ENCODE peak calls at places on chromosome 4, in five cellular contexts. H, L, X, R and M are unnamed samples. For H3K4me1, the result is how much of the 10 kb centered on the place peaks cover.

GRCh38 chr4:149108626-149109025 is 666.4 kb upstream of the NR3C2 start:
- DNase-seq in H (no peak), L (no peak), X (no peak), R (no peak), M (no peak)

GRCh38 chr4:5708171-5708828 is at the start of gene EVC2:
- DNase-seq in H (peak), L (peak), X (peak), R (no peak), M (peak)

GRCh38 chr4:44493924-44494323 is 45.3 kb upstream of the KCTD8 start:
- DNase-seq in H (peak), L (no peak), X (no peak), R (no peak), M (no peak)

GRCh38 chr4:139973015-139973414 is 181.0 kb downstream of the MAML3 start:
- DNase-seq in H (no peak), L (no peak), X (no peak), R (no peak), M (no peak)

GRCh38 chr4:147160908-147161513 is 215.3 kb upstream of the TTC29 start:
- DNase-seq in H (peak), L (no peak), X (no peak), R (no peak), M (no peak)

GRCh38 chr4:14177987-14178386 is 550.5 kb upstream of the BOD1L1 start:
- DNase-seq in H (peak), L (no peak), X (no peak), R (no peak), M (no peak)

GRCh38 chr4:11817088-11817487 is 388.4 kb upstream of the HS3ST1 start:
- DNase-seq in H (no peak), L (no peak), X (no peak), R (no peak), M (no peak)

GRCh38 chr4:9904976-9905587 is 116.2 kb downstream of the SLC2A9 start:
- DNase-seq in H (no peak), L (peak), X (no peak), R (no peak), M (no peak)

GRCh38 chr4:38948551-38948950 is 80.9 kb downstream of the FAM114A1 start:
- DNase-seq in H (no peak), L (peak), X (peak), R (no peak), M (peak)

GRCh38 chr4:106609917-106610316 is 241.3 kb upstream of the GIMD1 start:
- DNase-seq in H (no peak), L (no peak), X (no peak), R (no peak), M (no peak)

GRCh38 chr4:134848681-134849080 is 647.1 kb upstream of the PABPC4L start:
- DNase-seq in H (no peak), L (no peak), X (no peak), R (no peak), M (no peak)

GRCh38 chr4:173448557-173448918 is 49.6 kb upstream of the SCRG1 start:
- DNase-seq in H (no peak), L (no peak), X (no peak), R (no peak), M (no peak)

DNA sequence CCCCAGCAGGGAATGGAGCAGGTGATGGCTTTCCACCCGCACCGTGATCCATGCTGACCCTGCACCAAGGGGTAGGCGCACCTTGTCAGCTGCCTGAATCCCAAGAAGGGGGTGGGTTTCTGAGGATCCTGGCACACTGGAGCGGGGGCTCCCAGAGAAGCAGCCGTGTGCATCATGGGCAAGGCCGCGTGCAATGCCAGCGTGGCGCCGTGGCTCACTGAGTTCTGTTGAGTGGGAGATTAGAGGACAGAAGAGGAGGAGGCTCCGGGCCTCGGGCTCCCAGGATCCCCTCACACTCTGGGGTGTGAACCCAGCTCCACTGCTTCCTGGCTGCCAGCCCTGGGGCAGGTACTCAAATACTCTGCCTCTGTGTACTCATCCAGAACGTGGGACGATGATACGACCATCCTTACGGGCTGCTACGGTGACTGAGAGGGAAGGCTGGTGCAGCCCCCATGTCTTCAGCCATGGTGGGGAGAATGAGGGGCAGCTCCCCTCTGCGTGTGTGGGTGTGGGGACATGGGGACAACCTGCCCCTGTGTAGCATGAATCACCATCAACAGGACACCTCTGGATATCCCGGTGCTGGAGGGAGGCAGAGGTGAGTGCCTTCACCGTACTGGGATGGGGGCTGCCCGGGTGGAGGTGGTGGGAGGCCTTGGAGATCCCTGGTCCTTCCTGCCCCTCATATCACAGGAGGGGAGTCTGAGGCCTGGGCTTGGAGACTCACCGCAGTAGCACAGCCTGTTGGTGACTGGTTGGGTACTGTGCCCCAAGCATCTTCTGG is 52.6 kb downstream of the CPZ start:
- DNase-seq in H (peak), L (no peak), X (peak), R (no peak), M (no peak)
- H3K4me1 ChIP-seq in H (under half), L (under half), X (under half), R (under half), M (under half)

GRCh38 chr4:77776182-77777134 is 42.7 kb downstream of the CNOT6L start:
- DNase-seq in H (no peak), L (no peak), X (no peak), R (no peak), M (no peak)
- H3K4me3 ChIP-seq in H (no peak), L (no peak), X (no peak), R (no peak), M (no peak)

DNA sequence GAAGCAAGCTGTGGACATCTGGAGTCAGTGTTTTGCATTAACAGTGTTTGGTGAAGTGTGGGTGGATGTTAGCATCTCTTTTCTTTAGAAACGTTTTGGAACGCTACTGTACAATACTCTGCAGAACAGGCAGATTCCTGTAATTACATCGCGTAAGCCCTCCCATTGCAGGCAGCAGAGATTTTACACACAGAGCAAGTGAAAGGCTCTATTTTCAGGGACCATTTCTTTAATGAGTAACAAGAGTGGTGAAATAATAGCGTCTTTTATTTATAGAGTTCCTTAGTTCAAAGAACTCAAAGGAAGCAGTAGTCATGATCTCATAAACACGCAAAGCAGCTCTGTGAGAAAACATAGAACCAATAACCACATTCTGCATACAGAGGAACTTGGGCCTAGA is 298.6 kb upstream of the EPHA5 start:
- DNase-seq in H (no peak), L (no peak), X (no peak), R (no peak), M (no peak)
- H3K27ac ChIP-seq in H (no peak), L (no peak), X (no peak), R (no peak), M (no peak)

GRCh38 chr4:128525939-128526630 is 238.5 kb upstream of the PGRMC2 start:
- DNase-seq in H (no peak), L (no peak), X (no peak), R (no peak), M (no peak)

GRCh38 chr4:128527356-128527755 is 239.7 kb upstream of the PGRMC2 start:
- DNase-seq in H (no peak), L (no peak), X (no peak), R (no peak), M (no peak)

GRCh38 chr4:128521634-128522253 is 234.1 kb upstream of the PGRMC2 start:
- DNase-seq in H (no peak), L (no peak), X (no peak), R (no peak), M (no peak)

GRCh38 chr4:128525387-128525786 is 237.8 kb upstream of the PGRMC2 start:
- DNase-seq in H (no peak), L (no peak), X (no peak), R (no peak), M (no peak)

DNA sequence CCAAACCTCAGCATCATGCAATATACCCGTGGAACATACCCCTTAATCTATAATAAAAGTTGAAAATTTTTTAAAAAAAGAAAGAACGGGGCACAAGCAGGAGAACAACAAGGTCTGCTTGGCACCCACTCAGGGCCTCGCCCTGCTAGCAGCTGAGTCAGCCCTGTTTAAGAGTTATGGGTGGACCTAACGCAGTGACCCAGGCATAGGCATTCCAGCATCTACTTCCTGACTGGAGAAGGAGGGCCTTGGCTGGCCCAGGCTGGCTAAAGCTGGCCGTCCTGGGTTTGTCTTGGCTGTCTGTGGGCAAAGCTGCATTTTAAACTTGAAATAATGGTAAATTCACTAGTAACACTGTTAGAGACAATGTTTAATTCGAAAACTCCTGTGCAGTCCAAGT is 236.7 kb upstream of the PGRMC2 start:
- DNase-seq in H (no peak), L (peak), X (peak), R (no peak), M (no peak)
- H3K4me1 ChIP-seq in H (under half), L (under half), X (half or more), R (under half), M (under half)

GRCh38 chr4:1202526-1203378 is 30.4 kb upstream of the SPON2 start:
- DNase-seq in H (peak), L (peak), X (peak), R (no peak), M (peak)
- H3K4me3 ChIP-seq in H (no peak), L (no peak), X (no peak), R (no peak), M (no peak)

DNA sequence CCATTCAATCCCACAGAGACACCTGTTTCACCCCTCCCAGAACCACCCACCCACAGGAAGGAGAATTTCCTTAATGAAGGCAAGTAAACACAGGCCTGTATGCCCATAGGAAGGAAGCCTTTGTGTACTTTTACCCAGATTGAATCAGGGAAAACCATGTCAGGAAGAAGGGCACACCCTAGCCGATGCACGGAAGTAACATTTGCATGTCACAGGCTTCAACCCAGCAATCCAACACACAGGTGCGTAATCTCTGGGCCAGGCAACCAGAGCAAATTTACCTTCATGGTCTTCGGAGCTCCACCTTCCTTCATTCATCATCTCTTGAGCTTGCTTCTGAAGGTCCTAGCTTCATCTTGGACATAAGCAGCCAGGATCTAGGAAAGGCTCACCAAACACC is 206.3 kb downstream of the SHROOM3 start:
- DNase-seq in H (no peak), L (no peak), X (no peak), R (no peak), M (no peak)
- H3K27ac ChIP-seq in H (no peak), L (no peak), X (no peak), R (peak), M (no peak)

DNA sequence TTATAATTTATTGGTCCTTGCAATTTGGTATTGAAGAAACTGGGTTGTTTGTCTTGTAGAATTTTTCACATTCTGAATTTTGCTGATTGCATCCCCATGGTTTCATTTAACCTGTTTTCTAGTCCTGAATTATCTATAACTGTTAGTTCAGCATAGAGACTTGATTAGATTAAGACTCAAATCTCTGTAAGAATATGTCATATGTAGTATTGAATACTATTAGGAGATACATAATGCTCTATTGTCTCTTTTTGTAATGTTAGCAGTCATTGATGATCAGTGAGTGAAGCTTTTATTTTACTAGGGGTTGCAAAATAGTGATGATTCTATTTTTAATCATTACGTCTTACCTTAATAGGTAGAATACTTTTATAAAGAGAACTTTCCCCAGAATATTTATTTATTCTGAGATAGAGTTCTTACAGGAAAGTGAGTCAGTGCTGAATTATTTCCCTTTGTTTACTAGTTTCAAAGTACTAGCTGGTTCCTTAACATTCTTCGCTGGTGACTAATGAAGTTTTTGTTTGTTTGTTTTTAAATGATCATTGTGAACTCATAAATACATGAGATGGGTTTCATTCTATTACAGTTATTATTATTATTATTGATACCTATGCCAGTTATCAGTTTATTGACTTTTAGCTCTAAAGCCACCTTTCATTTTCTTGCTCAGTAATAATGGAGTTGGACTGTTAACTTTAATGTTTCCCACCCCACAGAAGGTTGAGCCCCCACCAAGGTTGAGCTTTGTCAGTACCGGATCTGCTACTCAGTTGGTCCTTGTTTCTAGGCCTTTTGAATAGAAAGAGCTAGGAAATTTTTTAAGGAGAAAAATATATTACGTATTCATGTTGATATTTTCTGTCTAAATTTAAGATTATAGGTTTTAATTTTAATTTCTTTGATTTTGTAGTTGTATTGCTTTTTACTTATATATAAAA is 102.3 kb downstream of the LARP1B start:
- DNase-seq in H (peak), L (no peak), X (no peak), R (no peak), M (no peak)
- H3K4me1 ChIP-seq in H (under half), L (under half), X (under half), R (under half), M (under half)

DNA sequence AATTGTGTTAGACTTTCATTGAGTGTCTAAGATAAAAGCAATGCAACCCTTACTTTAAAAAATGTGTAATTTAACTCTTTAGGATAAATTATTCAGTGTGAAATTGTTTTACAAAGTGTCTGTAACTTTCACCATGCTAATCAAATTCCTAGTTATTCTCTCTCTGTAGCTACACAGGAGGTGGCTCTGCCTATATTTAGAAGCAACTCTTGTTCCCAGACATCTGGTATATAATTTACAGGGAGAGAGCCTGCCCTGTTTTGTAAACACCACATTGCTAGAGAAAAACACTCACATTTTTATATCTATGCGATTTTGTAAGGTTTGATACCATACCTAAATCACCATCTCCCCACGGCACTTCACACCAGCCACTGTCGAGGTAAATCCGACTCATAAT is 35.4 kb upstream of the SPATA4 start:
- DNase-seq in H (no peak), L (no peak), X (no peak), R (no peak), M (no peak)
- H3K4me3 ChIP-seq in H (no peak), L (peak), X (no peak), R (no peak), M (no peak)